ENCODE peak calls at places on chromosomes 5 and 9, in ten cellular contexts. O, N, H, P, Z, C, V, X, K and Y are unnamed samples.

GRCh38 chr9:75064307-75065025 is 23.5 kb downstream of the NMRK1 start:
- DNase-seq in O (no peak), N (no peak), H (no peak), P (no peak), Z (no peak), C (no peak), V (no peak), X (peak), K (no peak), Y (no peak)

GRCh38 chr9:31996331-31996730 is 388.1 kb upstream of the ACO1 start:
- DNase-seq in O (no peak), N (no peak), H (no peak), P (no peak), Z (peak), C (no peak), V (no peak), X (no peak), K (no peak), Y (no peak)

GRCh38 chr9:15299374-15299939 is 7.6 kb downstream of the TTC39B start:
- DNase-seq in O (no peak), N (peak), H (no peak), P (no peak), Z (no peak), C (no peak), V (no peak), X (no peak), K (no peak), Y (no peak)

GRCh38 chr5:642481-642880 is 30.3 kb downstream of the CEP72 start:
- DNase-seq in O (no peak), N (no peak), H (no peak), P (no peak), Z (no peak), C (no peak), V (no peak), X (no peak), K (no peak), Y (no peak)

GRCh38 chr9:125255781-125256391 is 5.7 kb upstream of the GAPVD1 start:
- DNase-seq in O (no peak), N (no peak), H (no peak), P (no peak), Z (no peak), C (no peak), V (peak), X (no peak), K (peak), Y (no peak)

GRCh38 chr9:91541744-91542143 is 118.1 kb upstream of the NFIL3 start:
- DNase-seq in O (no peak), N (no peak), H (no peak), P (no peak), Z (no peak), C (no peak), V (no peak), X (no peak), K (no peak), Y (peak)

GRCh38 chr9:129270205-129270604 is 92.1 kb upstream of the IER5L start:
- DNase-seq in O (peak), N (peak), H (no peak), P (no peak), Z (no peak), C (no peak), V (no peak), X (no peak), K (no peak), Y (no peak)

GRCh38 chr9:19631181-19631580 is 157.7 kb downstream of the SLC24A2 start:
- DNase-seq in O (no peak), N (no peak), H (no peak), P (peak), Z (no peak), C (no peak), V (no peak), X (no peak), K (no peak), Y (no peak)

GRCh38 chr9:72199253-72199652 is 50.0 kb downstream of the GDA start:
- DNase-seq in O (no peak), N (no peak), H (no peak), P (no peak), Z (no peak), C (no peak), V (no peak), X (no peak), K (no peak), Y (no peak)

GRCh38 chr5:89255845-89256463 is 373.0 kb upstream of the MEF2C start:
- DNase-seq in O (no peak), N (no peak), H (peak), P (peak), Z (peak), C (no peak), V (peak), X (no peak), K (peak), Y (peak)

GRCh38 chr9:134420281-134420835 is 94.1 kb downstream of the RXRA start:
- DNase-seq in O (no peak), N (no peak), H (no peak), P (no peak), Z (no peak), C (no peak), V (no peak), X (no peak), K (no peak), Y (no peak)

GRCh38 chr5:78277715-78278114 is 16.8 kb downstream of the AP3B1 start:
- DNase-seq in O (no peak), N (no peak), H (no peak), P (no peak), Z (no peak), C (no peak), V (no peak), X (no peak), K (no peak), Y (no peak)

GRCh38 chr9:6646028-6646636 is 603 bp upstream of the GLDC start:
- DNase-seq in O (no peak), N (no peak), H (no peak), P (no peak), Z (no peak), C (no peak), V (no peak), X (no peak), K (no peak), Y (no peak)

GRCh38 chr9:125521462-125522327 is 185.3 kb downstream of the MAPKAP1 start:
- DNase-seq in O (no peak), N (peak), H (no peak), P (peak), Z (peak), C (no peak), V (no peak), X (peak), K (no peak), Y (peak)

GRCh38 chr9:95504053-95504963 is 12.5 kb downstream of the PTCH1 start:
- DNase-seq in O (no peak), N (no peak), H (peak), P (no peak), Z (no peak), C (no peak), V (no peak), X (no peak), K (no peak), Y (no peak)

GRCh38 chr5:8254674-8255073 is 385.7 kb downstream of the MTRR start:
- DNase-seq in O (no peak), N (no peak), H (no peak), P (no peak), Z (no peak), C (no peak), V (no peak), X (no peak), K (peak), Y (no peak)

GRCh38 chr9:88559661-88560060 is 24.7 kb downstream of the NXNL2 start:
- DNase-seq in O (no peak), N (no peak), H (no peak), P (no peak), Z (no peak), C (no peak), V (no peak), X (no peak), K (no peak), Y (no peak)

GRCh38 chr5:64384761-64385160 is 121.1 kb upstream of the RGS7BP start:
- DNase-seq in O (peak), N (no peak), H (peak), P (no peak), Z (peak), C (no peak), V (peak), X (peak), K (peak), Y (peak)

GRCh38 chr5:173412566-173412965 is 84.4 kb upstream of the STC2 start:
- DNase-seq in O (no peak), N (no peak), H (peak), P (no peak), Z (no peak), C (peak), V (no peak), X (no peak), K (no peak), Y (peak)

GRCh38 chr9:79600466-79600865 is 28.7 kb downstream of the TLE4 start:
- DNase-seq in O (no peak), N (no peak), H (no peak), P (no peak), Z (no peak), C (peak), V (no peak), X (no peak), K (no peak), Y (no peak)

GRCh38 chr5:177409043-177409801 is at the start of gene F12:
- DNase-seq in O (no peak), N (no peak), H (no peak), P (no peak), Z (no peak), C (no peak), V (no peak), X (no peak), K (no peak), Y (no peak)

GRCh38 chr5:168086104-168086610 is 205.3 kb upstream of the WWC1 start:
- DNase-seq in O (no peak), N (no peak), H (peak), P (peak), Z (no peak), C (no peak), V (peak), X (no peak), K (peak), Y (no peak)

GRCh38 chr9:111178361-111179043 is 140.2 kb upstream of the LPAR1 start:
- DNase-seq in O (no peak), N (no peak), H (no peak), P (no peak), Z (no peak), C (no peak), V (no peak), X (no peak), K (no peak), Y (peak)

GRCh38 chr5:166324372-166324771 is 1967.1 kb upstream of the WWC1 start:
- DNase-seq in O (no peak), N (no peak), H (no peak), P (no peak), Z (no peak), C (no peak), V (no peak), X (no peak), K (no peak), Y (no peak)

GRCh38 chr9:135985889-135986288 is 24.7 kb upstream of the UBAC1 start:
- DNase-seq in O (no peak), N (no peak), H (no peak), P (no peak), Z (no peak), C (no peak), V (no peak), X (no peak), K (no peak), Y (no peak)

GRCh38 chr5:172506921-172507320 is 52.6 kb upstream of the SH3PXD2B start:
- DNase-seq in O (no peak), N (no peak), H (no peak), P (no peak), Z (no peak), C (no peak), V (no peak), X (no peak), K (no peak), Y (no peak)